ENCODE peak calls at places on chromosomes 13 and 19, in four cellular contexts. Z, B, G and R are unnamed samples.

GRCh38 chr19:38032151-38032550 is 125.1 kb downstream of the SIPA1L3 start:
- DNase-seq in Z (no peak), B (peak; percentile 30), G (peak; percentile 74), R (no peak)

GRCh38 chr19:17743874-17744273 is 7.4 kb upstream of the FCHO1 start:
- DNase-seq in Z (no peak), B (peak; percentile 65), G (peak; percentile 63), R (no peak)

GRCh38 chr19:18750295-18750970 is 40.7 kb downstream of the COMP start:
- DNase-seq in Z (no peak), B (no peak), G (no peak), R (no peak)

GRCh38 chr13:28537149-28537548 is 42.2 kb upstream of the FLT1 start:
- DNase-seq in Z (no peak), B (no peak), G (no peak), R (no peak)

GRCh38 chr19:13850910-13851753 is 25.8 kb upstream of the NANOS3 start:
- DNase-seq in Z (peak; percentile 80), B (peak; percentile 96), G (peak; percentile 94), R (peak; percentile 97)

GRCh38 chr13:98780451-98780850 is 28.0 kb upstream of the SLC15A1 start:
- DNase-seq in Z (no peak), B (peak; percentile 2), G (no peak), R (no peak)

GRCh38 chr13:73970413-73971055 is 163.7 kb downstream of the KLF12 start:
- DNase-seq in Z (no peak), B (no peak), G (no peak), R (no peak)

GRCh38 chr13:73754727-73755292 is 379.4 kb downstream of the KLF12 start:
- DNase-seq in Z (peak; percentile 69), B (peak; percentile 67), G (peak; percentile 70), R (no peak)

GRCh38 chr19:31905980-31906948 is 439.1 kb upstream of the ZNF507 start:
- DNase-seq in Z (no peak), B (peak; percentile 0), G (no peak), R (peak; percentile 5)

GRCh38 chr19:49133621-49134454 is 14.5 kb downstream of the PPFIA3 start:
- DNase-seq in Z (peak; percentile 92), B (peak; percentile 33), G (peak; percentile 70), R (peak; percentile 75)

DNA sequence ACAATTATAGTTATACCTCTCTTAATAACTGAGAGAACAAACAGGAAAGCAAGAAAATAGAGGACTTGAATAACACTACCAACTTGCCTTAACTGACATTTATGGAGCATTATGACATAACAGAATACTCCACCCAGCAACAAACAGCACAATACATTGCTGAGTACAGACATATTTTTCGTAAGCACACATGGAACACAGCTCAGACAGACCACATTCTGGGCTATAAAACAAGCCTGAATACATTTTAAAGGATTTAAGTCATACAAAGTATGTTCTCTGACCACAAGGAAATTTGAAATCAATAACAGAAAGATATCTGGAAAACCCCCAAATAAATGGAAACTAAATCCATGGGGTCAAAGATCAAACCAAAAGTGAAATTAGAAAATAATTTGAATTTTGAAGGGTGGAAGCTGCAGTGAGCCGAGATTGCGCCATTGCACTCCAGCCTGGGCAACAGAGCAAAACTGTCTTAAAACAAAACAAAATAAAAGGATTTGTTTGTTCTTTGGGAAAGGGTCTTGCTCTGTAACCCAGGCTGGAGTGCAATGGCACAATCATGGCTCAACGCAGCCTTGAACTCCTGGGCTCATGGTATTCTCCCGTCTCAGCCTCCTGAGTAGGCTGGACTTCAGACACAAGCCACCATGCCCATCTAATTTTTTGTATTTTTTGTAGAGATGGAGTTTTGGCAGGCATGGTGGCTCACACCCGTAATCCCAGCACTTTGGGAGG is 5.6 kb downstream of the ZDHHC20 start:
- DNase-seq in Z (no peak), B (peak; percentile 22), G (no peak), R (no peak)
- H3K4me1 ChIP-seq in Z (peaks cover 9% of the 10 kb centered on the region), B (peaks cover 17% of the 10 kb centered on the region), G (no peaks in the 10 kb centered on the region), R (peaks cover 15% of the 10 kb centered on the region)

DNA sequence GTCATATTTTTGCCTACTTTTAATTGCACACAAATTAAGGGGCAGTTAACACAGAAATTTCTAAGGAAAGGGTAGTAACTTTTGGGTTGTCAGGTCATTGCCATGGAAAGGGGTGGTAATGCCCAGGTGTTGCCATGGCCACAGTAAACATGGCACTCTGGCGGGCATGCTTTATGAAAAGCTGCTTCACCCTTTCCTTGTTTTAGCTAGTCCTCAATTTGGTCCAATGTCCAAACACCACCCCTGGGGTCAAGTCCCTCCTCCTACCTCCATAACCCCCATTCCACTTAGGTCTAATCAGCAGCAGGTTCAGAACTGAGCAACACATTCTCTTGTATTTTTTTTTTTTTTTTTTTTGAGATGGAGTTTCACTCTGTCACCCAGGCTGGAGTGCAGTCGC is 6.6 kb downstream of the FFAR2 start:
- DNase-seq in Z (no peak), B (no peak), G (no peak), R (no peak)
- H3K4me1 ChIP-seq in Z (no peaks in the 10 kb centered on the region), B (no peaks in the 10 kb centered on the region), G (no peaks in the 10 kb centered on the region), R (peaks cover 14% of the 10 kb centered on the region)

DNA sequence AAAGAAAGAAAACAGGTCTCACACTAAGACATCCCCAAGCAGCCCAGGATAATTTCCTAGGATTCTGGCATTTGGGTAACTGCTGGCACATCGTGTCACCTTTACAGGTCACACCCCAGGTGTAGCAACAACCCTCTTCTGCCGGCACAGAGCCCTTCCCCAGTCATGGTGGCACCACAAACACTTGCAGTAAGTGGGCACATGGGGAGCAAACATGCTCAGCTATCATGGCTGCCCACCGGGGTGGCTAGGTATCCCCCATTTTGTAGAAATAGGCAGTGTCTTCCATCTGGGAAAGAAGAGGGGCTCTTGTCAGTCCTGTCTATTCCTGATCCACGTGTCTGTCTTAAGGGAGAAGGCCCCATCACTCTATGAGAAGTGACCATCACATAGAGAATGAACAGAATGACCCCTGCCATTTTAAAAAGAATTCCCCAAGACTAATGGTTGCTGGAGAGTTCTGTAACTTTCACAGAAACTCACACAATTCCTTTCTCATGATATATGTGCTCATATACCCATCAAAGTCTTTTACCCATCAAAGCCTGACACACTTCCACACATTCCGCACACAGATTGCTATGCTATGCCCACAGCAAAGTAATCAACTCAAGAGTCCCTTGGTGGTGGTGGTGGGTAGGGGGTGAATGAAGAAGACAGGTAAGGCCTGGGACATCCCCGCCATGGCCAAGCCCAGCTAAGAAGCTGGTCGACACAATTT is 33.3 kb downstream of the BRD4 start:
- DNase-seq in Z (no peak), B (no peak), G (no peak), R (no peak)
- H3K4me1 ChIP-seq in Z (peaks cover 34% of the 10 kb centered on the region), B (peaks cover 87% of the 10 kb centered on the region), G (peaks cover 55% of the 10 kb centered on the region), R (peaks cover 94% of the 10 kb centered on the region)

GRCh38 chr13:30744056-30744684 is 8.8 kb downstream of the ALOX5AP start:
- DNase-seq in Z (peak; percentile 45), B (peak; percentile 48), G (peak; percentile 61), R (no peak)

GRCh38 chr13:30739646-30740642 is 4.6 kb downstream of the ALOX5AP start:
- DNase-seq in Z (no peak), B (peak; percentile 86), G (peak; percentile 95), R (no peak)

GRCh38 chr13:30743319-30744055 is 8.1 kb downstream of the ALOX5AP start:
- DNase-seq in Z (peak; percentile 35), B (peak; percentile 98), G (peak; percentile 99), R (no peak)

GRCh38 chr13:30744686-30745085 is 9.3 kb downstream of the ALOX5AP start:
- DNase-seq in Z (no peak), B (no peak), G (no peak), R (no peak)

DNA sequence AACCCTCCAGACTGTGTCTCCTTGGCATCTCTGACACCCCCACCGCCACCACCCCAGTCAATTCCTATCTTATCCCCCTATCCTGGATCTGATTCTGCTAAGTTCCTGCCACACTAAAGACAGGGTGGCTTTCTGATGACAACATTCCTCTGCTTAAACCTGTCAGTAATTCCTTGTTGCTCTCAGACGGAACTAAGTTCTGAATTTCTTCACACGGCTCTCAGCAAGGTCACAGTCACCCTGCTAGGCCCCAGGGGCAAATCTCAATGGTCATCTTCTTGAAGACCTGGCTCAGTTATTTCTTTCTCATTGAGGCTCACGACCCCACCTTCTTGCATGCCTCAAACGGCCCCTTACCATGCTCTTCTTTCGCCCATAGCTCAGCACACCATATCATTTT is 7.6 kb downstream of the ALOX5AP start:
- DNase-seq in Z (no peak), B (peak; percentile 24), G (no peak), R (no peak)
- H3K4me1 ChIP-seq in Z (peaks cover 20% of the 10 kb centered on the region), B (peaks cover 40% of the 10 kb centered on the region), G (peaks cover 26% of the 10 kb centered on the region), R (peaks cover 18% of the 10 kb centered on the region)

GRCh38 chr13:111176421-111176820 is 61.3 kb downstream of the ARHGEF7 start:
- DNase-seq in Z (no peak), B (no peak), G (no peak), R (no peak)
- H3K4me1 ChIP-seq in Z (peaks cover 4% of the 10 kb centered on the region), B (peaks cover 3% of the 10 kb centered on the region), G (peaks cover 10% of the 10 kb centered on the region), R (peaks cover 13% of the 10 kb centered on the region)

GRCh38 chr19:34494601-34495000 is 13.0 kb downstream of the WTIP start:
- DNase-seq in Z (no peak), B (no peak), G (no peak), R (no peak)
- H3K4me1 ChIP-seq in Z (no peaks in the 10 kb centered on the region), B (no peaks in the 10 kb centered on the region), G (no peaks in the 10 kb centered on the region), R (no peaks in the 10 kb centered on the region)

GRCh38 chr13:114112231-114112825 is 20.1 kb downstream of the RASA3 start:
- DNase-seq in Z (no peak), B (no peak), G (peak; percentile 45), R (no peak)
- H3K4me1 ChIP-seq in Z (no peaks in the 10 kb centered on the region), B (peaks cover 44% of the 10 kb centered on the region), G (peaks cover 66% of the 10 kb centered on the region), R (peaks cover 11% of the 10 kb centered on the region)